ENCODE peak calls at places on chromosomes 11 and 22, in eight cellular contexts. S is lower leg skin, F is transverse colon, O is hippocampal formation, G is SW 1271, K is KBM-7, J is mesendoderm, E is AG09309. Y is an unnamed sample.

GRCh38 chr22:26428515-26429457 is at the start of gene ASPHD2:
- DNase-seq in S (peak), F (peak), O (peak), G (peak), K (peak), J (peak), E (no peak), Y (peak)

GRCh38 chr22:30309981-30310672 is 16.6 kb downstream of the TBC1D10A start:
- DNase-seq in S (no peak), F (peak), O (no peak), G (no peak), K (peak), J (no peak), E (no peak), Y (peak)

GRCh38 chr11:33530824-33531223 is 169.8 kb downstream of the C11orf91 start:
- DNase-seq in S (no peak), F (no peak), O (no peak), G (no peak), K (no peak), J (no peak), E (no peak), Y (no peak)

GRCh38 chr22:47397673-47398072 is 635.2 kb downstream of the TBC1D22A start:
- DNase-seq in S (no peak), F (no peak), O (no peak), G (no peak), K (no peak), J (no peak), E (no peak), Y (no peak)

GRCh38 chr11:82732734-82733443 is 775 bp downstream of the FAM181B start:
- DNase-seq in S (no peak), F (peak), O (peak), G (no peak), K (no peak), J (peak), E (no peak), Y (peak)

GRCh38 chr11:109854696-109855095 is 238.5 kb upstream of the ZC3H12C start:
- DNase-seq in S (no peak), F (no peak), O (no peak), G (no peak), K (no peak), J (no peak), E (no peak), Y (no peak)

GRCh38 chr11:17851697-17852096 is 117.1 kb downstream of the KCNC1 start:
- DNase-seq in S (no peak), F (no peak), O (no peak), G (no peak), K (no peak), J (no peak), E (no peak), Y (no peak)

GRCh38 chr11:118652681-118653181 is 26.7 kb downstream of the TREH start:
- DNase-seq in S (peak), F (no peak), O (no peak), G (no peak), K (peak), J (no peak), E (no peak), Y (peak)

GRCh38 chr11:118010738-118011461 is 24.7 kb downstream of the IL10RA start:
- DNase-seq in S (no peak), F (peak), O (no peak), G (no peak), K (peak), J (no peak), E (no peak), Y (peak)

GRCh38 chr11:59542142-59542810 is 30.9 kb downstream of the OR4D9 start:
- DNase-seq in S (no peak), F (no peak), O (no peak), G (no peak), K (no peak), J (no peak), E (no peak), Y (no peak)

GRCh38 chr11:104572279-104572678 is 326.0 kb downstream of the CASP12 start:
- DNase-seq in S (no peak), F (no peak), O (no peak), G (no peak), K (no peak), J (no peak), E (no peak), Y (no peak)

GRCh38 chr11:45412033-45412432 is 125.9 kb upstream of the SYT13 start:
- DNase-seq in S (no peak), F (no peak), O (no peak), G (no peak), K (no peak), J (peak), E (no peak), Y (no peak)

GRCh38 chr11:58222730-58223129 is 6.0 kb downstream of the OR10Q1 start:
- DNase-seq in S (no peak), F (no peak), O (no peak), G (no peak), K (no peak), J (no peak), E (no peak), Y (no peak)

GRCh38 chr11:122721964-122722266 is 66.4 kb downstream of the UBASH3B start:
- DNase-seq in S (no peak), F (no peak), O (no peak), G (no peak), K (no peak), J (no peak), E (no peak), Y (no peak)

GRCh38 chr22:30806391-30806861 is 111.8 kb downstream of the OSBP2 start:
- DNase-seq in S (no peak), F (no peak), O (no peak), G (peak), K (peak), J (peak), E (no peak), Y (no peak)

GRCh38 chr11:65558002-65558784 is at the start of gene LTBP3:
- DNase-seq in S (peak), F (peak), O (peak), G (no peak), K (peak), J (peak), E (no peak), Y (no peak)

GRCh38 chr22:32754413-32755041 is 47.0 kb upstream of the TIMP3 start:
- DNase-seq in S (no peak), F (peak), O (no peak), G (no peak), K (no peak), J (no peak), E (no peak), Y (no peak)

GRCh38 chr11:119615003-119615878 is 113.8 kb downstream of the NECTIN1 start:
- DNase-seq in S (no peak), F (no peak), O (peak), G (no peak), K (peak), J (peak), E (peak), Y (no peak)

GRCh38 chr22:26615149-26615548 is 2.7 kb downstream of the CRYBB1 start:
- DNase-seq in S (no peak), F (peak), O (no peak), G (no peak), K (no peak), J (no peak), E (no peak), Y (peak)

GRCh38 chr11:64132388-64132771 is 33.5 kb downstream of the MACROD1 start:
- DNase-seq in S (no peak), F (no peak), O (no peak), G (no peak), K (no peak), J (no peak), E (no peak), Y (no peak)

GRCh38 chr11:88555829-88556202 is 218.3 kb upstream of the CTSC start:
- DNase-seq in S (no peak), F (no peak), O (no peak), G (no peak), K (no peak), J (no peak), E (peak), Y (no peak)

GRCh38 chr22:31244044-31244942 is 32.2 kb downstream of the LIMK2 start:
- DNase-seq in S (no peak), F (no peak), O (no peak), G (no peak), K (no peak), J (peak), E (no peak), Y (no peak)

GRCh38 chr22:22968366-22968765 is 80.8 kb downstream of the IGLL5 start:
- DNase-seq in S (no peak), F (no peak), O (no peak), G (no peak), K (no peak), J (no peak), E (no peak), Y (no peak)